ENCODE peak calls at places on chromosomes 16 and 17, in five cellular contexts. W is AG04450, F is endothelial cell, A is B cell, L is HL-60. D is an unnamed sample.

GRCh38 chr17:81401727-81402529 is 6.7 kb downstream of the BAHCC1 start:
- DNase-seq in L (no peak), F (no peak), A (peak; percentile 80), W (no peak), D (peak; percentile 52)

GRCh38 chr17:55572599-55572998 is 61.3 kb upstream of the SMIM36 start:
- DNase-seq in W (no peak), F (no peak), A (no peak), L (no peak), D (no peak)

GRCh38 chr17:65170839-65171238 is 33.7 kb downstream of the RGS9 start:
- DNase-seq in F (no peak), A (no peak), W (no peak), L (no peak), D (no peak)

GRCh38 chr17:70073326-70073725 is 1.7 kb upstream of the KCNJ16 start:
- DNase-seq in W (no peak), F (no peak), L (no peak), A (no peak), D (no peak)

GRCh38 chr16:57797526-57798266 is 4.6 kb downstream of the KIFC3 start:
- DNase-seq in W (no peak), L (no peak), F (peak; percentile 56), A (no peak), D (no peak)

GRCh38 chr17:79045830-79046500 is 22.0 kb downstream of the C1QTNF1 start:
- DNase-seq in F (peak; percentile 88), A (peak; percentile 85), W (no peak), L (no peak), D (peak; percentile 85)

GRCh38 chr16:27111486-27111885 is 44.8 kb downstream of the C16orf82 start:
- DNase-seq in W (no peak), F (no peak), A (no peak), L (no peak), D (no peak)

GRCh38 chr16:72256398-72257048 is 84.6 kb upstream of the PMFBP1 start:
- DNase-seq in L (no peak), A (no peak), F (no peak), W (peak; percentile 6), D (no peak)

GRCh38 chr17:74852237-74853047 is 7.2 kb downstream of the GRIN2C start:
- DNase-seq in L (peak; percentile 54), F (peak; percentile 46), A (peak; percentile 77), W (no peak), D (peak; percentile 85)

GRCh38 chr17:44902135-44902760 is 3.0 kb upstream of the EFTUD2 start:
- DNase-seq in F (no peak), L (no peak), W (no peak), A (no peak), D (no peak)

GRCh38 chr17:34847939-34848338 is 113.3 kb downstream of the CCT6B start:
- DNase-seq in F (no peak), A (no peak), L (peak; percentile 56), W (no peak), D (no peak)

GRCh38 chr17:41796066-41796895 is 9.8 kb upstream of the JUP start:
- DNase-seq in A (no peak), W (no peak), L (no peak), F (no peak), D (no peak)

GRCh38 chr16:69848635-69849545 is 86.8 kb downstream of the WWP2 start:
- DNase-seq in A (no peak), W (peak; percentile 84), L (no peak), F (peak; percentile 43), D (no peak)

GRCh38 chr16:84194470-84195200 is 3.7 kb downstream of the ADAD2 start:
- DNase-seq in A (peak; percentile 65), W (no peak), L (no peak), F (no peak), D (no peak)

GRCh38 chr17:64020068-64020766 is at the start of gene ICAM2:
- DNase-seq in F (no peak), L (peak; percentile 49), W (no peak), A (peak; percentile 60), D (peak; percentile 70)

GRCh38 chr17:38704645-38705522 is at the start of gene MLLT6:
- DNase-seq in F (peak; percentile 58), W (no peak), A (peak; percentile 97), L (peak; percentile 72), D (peak; percentile 71)

GRCh38 chr17:40326014-40326831 is 17.2 kb downstream of the RARA start:
- DNase-seq in W (no peak), F (no peak), A (peak; percentile 74), L (peak; percentile 79), D (no peak)

GRCh38 chr17:32541640-32542039 is 54.8 kb downstream of the CDK5R1 start:
- DNase-seq in L (no peak), W (no peak), F (no peak), A (no peak), D (no peak)

GRCh38 chr16:57017251-57017650 is 27.9 kb downstream of the NLRC5 start:
- DNase-seq in W (no peak), L (no peak), A (no peak), F (no peak), D (no peak)

GRCh38 chr17:61833536-61834203 is 29.7 kb downstream of the BRIP1 start:
- DNase-seq in A (no peak), F (no peak), L (no peak), W (no peak), D (no peak)

GRCh38 chr16:67833035-67833417 is 9.1 kb upstream of the THAP11 start:
- DNase-seq in F (no peak), A (no peak), L (no peak), W (no peak), D (no peak)

GRCh38 chr17:4230142-4230541 is 33.6 kb downstream of the ANKFY1 start:
- DNase-seq in A (no peak), L (no peak), W (peak; percentile 93), F (no peak), D (no peak)

GRCh38 chr17:42307362-42307927 is 19.1 kb downstream of the STAT5A start:
- DNase-seq in F (no peak), A (no peak), W (no peak), L (no peak), D (no peak)

GRCh38 chr17:37168731-37169353 is 206.9 kb upstream of the C17orf78 start:
- DNase-seq in W (no peak), A (no peak), L (no peak), F (no peak), D (no peak)

GRCh38 chr16:230949-231348 is 1.7 kb upstream of the LUC7L start:
- DNase-seq in A (no peak), L (no peak), W (no peak), F (no peak), D (no peak)

GRCh38 chr17:60421273-60422161 is 772 bp upstream of the CHCT1 start:
- DNase-seq in F (peak; percentile 77), W (no peak), L (peak; percentile 61), A (peak; percentile 89), D (peak; percentile 88)

GRCh38 chr16:66262253-66263167 is 104.0 kb upstream of the CDH5 start:
- DNase-seq in L (no peak), W (no peak), F (no peak), A (no peak), D (no peak)

GRCh38 chr17:62792122-62792800 is 15.9 kb downstream of the MARCHF10 start:
- DNase-seq in A (no peak), L (no peak), W (peak; percentile 91), F (no peak), D (no peak)

GRCh38 chr16:69073181-69073669 is 32.2 kb upstream of the HAS3 start:
- DNase-seq in A (no peak), F (no peak), L (no peak), W (no peak), D (no peak)

GRCh38 chr17:17859909-17860760 is 23.3 kb upstream of the SREBF1 start:
- DNase-seq in W (no peak), A (peak; percentile 84), F (peak; percentile 70), L (peak; percentile 17), D (peak; percentile 86)

GRCh38 chr17:49843774-49844350 is 4.0 kb downstream of the TAC4 start:
- DNase-seq in L (no peak), F (peak; percentile 71), A (no peak), W (no peak), D (no peak)
- TF ChIP-seq CTCF in L (no peak), F (peak; percentile 43), A (no peak), W (peak; percentile 34), D (peak; percentile 41)

DNA sequence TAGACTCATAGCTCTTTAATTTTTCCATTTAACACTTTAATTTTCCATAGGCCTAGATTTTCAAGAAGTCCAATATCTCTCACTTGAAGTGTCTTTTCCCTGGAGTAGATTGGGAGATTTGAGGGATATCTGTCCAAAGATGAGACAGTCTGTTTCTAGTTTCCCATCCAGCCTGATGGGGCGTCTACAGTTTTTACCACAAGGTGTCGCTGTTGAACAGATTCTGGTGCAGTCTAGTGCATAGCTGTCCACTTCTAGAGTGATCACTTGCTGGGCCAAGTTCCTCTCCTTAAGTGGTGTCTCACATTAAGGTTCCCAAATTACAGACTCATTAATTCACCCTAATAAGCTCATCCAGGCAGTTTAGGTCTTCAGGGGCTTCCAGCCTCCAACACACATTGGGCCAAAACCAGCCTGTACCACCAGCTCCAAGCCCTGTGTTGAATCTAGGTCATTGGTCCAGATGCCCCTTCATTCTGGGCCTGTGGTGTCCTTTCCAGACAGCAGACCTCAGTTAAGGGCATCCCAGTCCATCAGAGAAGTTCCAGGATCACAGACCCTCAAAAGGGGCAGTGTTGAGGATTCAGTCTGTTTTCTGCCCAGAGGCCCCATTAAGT is 9.4 kb downstream of the SNX20 start:
- DNase-seq in W (no peak), L (peak; percentile 78), A (no peak), F (peak; percentile 44), D (no peak)
- TF ChIP-seq CTCF in W (peak; percentile 52), L (peak; percentile 82), A (peak; percentile 73), F (peak; percentile 85), D (peak; percentile 44)

GRCh38 chr16:89105599-89106151 is 12.0 kb downstream of the ACSF3 start:
- DNase-seq in F (no peak), A (no peak), L (no peak), W (no peak), D (no peak)
- TF ChIP-seq CTCF in F (no peak), A (no peak), L (no peak), W (no peak), D (no peak)

GRCh38 chr17:57104461-57105175 is 19.6 kb downstream of the AKAP1 start:
- DNase-seq in W (no peak), A (no peak), F (no peak), L (no peak), D (no peak)

GRCh38 chr17:57108656-57109392 is 23.8 kb downstream of the AKAP1 start:
- DNase-seq in W (no peak), A (no peak), L (no peak), F (no peak), D (no peak)

GRCh38 chr17:57107498-57108101 is 22.6 kb downstream of the AKAP1 start:
- DNase-seq in F (no peak), A (no peak), L (no peak), W (no peak), D (no peak)

GRCh38 chr17:57106836-57107497 is 21.9 kb downstream of the AKAP1 start:
- DNase-seq in L (no peak), A (no peak), F (no peak), W (no peak), D (no peak)

DNA sequence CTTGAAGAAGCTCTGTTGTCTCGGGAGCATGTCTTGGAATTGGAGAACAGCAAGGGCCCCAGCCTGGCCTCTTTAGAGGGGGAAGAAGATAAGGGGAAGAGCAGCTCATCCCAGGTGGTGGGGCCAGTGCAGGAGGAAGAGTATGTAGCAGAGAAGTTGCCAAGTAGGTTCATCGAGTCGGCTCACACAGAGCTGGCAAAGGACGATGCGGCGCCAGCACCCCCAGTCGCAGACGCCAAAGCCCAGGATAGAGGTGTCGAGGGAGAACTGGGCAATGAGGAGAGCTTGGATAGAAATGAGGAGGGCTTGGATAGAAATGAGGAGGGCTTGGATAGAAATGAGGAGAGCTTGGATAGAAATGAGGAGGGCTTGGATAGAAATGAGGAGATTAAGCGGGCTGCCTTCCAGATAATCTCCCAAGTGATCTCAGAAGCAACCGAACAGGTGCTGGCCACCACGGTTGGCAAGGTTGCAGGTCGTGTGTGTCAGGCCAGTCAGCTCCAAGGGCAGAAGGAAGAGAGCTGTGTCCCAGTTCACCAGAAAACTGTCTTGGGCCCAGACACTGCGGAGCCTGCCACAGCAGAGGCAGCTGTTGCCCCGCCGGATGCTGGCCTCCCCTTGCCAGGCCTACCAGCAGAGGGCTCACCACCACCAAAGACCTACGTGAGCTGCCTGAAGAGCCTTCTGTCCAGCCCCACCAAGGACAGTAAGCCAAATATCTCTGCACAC is 21.2 kb downstream of the AKAP1 start:
- DNase-seq in L (no peak), A (no peak), F (peak; percentile 48), W (no peak), D (no peak)
- TF ChIP-seq CTCF in L (peak; percentile 29), A (no peak), F (no peak), W (peak; percentile 16), D (no peak)

D was measured in GM10248.